ENCODE peak calls at places on chromosomes 2 and 18, in six cellular contexts. K, C, Z, V, S and J are unnamed samples.

GRCh38 chr2:239257511-239257937 is 143.3 kb downstream of the HDAC4 start:
- DNase-seq in K (peak; percentile 78), Z (peak; percentile 67), C (peak; percentile 88), S (peak; percentile 96), V (no peak), J (no peak)

GRCh38 chr2:102276549-102277201 is 34.7 kb upstream of the IL1RL1 start:
- DNase-seq in V (no peak), S (no peak), Z (no peak), K (no peak), C (no peak), J (no peak)

GRCh38 chr2:120576509-120577474 is 158.9 kb upstream of the GLI2 start:
- DNase-seq in S (peak; percentile 16), Z (no peak), K (no peak), C (peak; percentile 65), V (no peak), J (no peak)

GRCh38 chr18:57518533-57518932 is 68.0 kb downstream of the FECH start:
- DNase-seq in V (no peak), C (no peak), K (no peak), Z (no peak), S (no peak), J (no peak)

GRCh38 chr2:183070942-183071844 is 7.4 kb upstream of the DUSP19 start:
- DNase-seq in V (peak; percentile 8), K (no peak), Z (no peak), C (peak; percentile 52), S (peak; percentile 43), J (peak; percentile 58)

GRCh38 chr2:181876614-181877063 is 14.9 kb upstream of the ITPRID2 start:
- DNase-seq in K (peak; percentile 53), Z (peak; percentile 78), S (peak; percentile 68), V (no peak), C (no peak), J (no peak)

GRCh38 chr2:85852979-85853498 is 35.8 kb downstream of the ST3GAL5 start:
- DNase-seq in Z (no peak), S (no peak), V (peak; percentile 67), K (no peak), C (peak; percentile 55), J (no peak)

GRCh38 chr2:43370705-43371104 is 144.3 kb upstream of the ZFP36L2 start:
- DNase-seq in S (no peak), C (peak; percentile 21), V (no peak), K (no peak), Z (no peak), J (no peak)

GRCh38 chr2:240438810-240439697 is 3.6 kb downstream of the GPC1 start:
- DNase-seq in S (no peak), Z (no peak), C (no peak), V (no peak), K (no peak), J (no peak)

GRCh38 chr18:79506191-79507075 is 110.7 kb downstream of the NFATC1 start:
- DNase-seq in Z (no peak), V (no peak), C (peak; percentile 86), K (no peak), S (no peak), J (no peak)

GRCh38 chr18:74994502-74995403 is 214.2 kb downstream of the PTGR3 start:
- DNase-seq in S (peak; percentile 11), K (no peak), C (peak; percentile 13), Z (peak; percentile 48), V (peak; percentile 15), J (no peak)

GRCh38 chr2:10079931-10080535 is at the start of gene CYS1:
- DNase-seq in K (no peak), V (peak; percentile 53), S (no peak), Z (no peak), C (peak; percentile 19), J (peak; percentile 74)

GRCh38 chr2:242011991-242012764 is 142.6 kb downstream of the RTP5 start:
- DNase-seq in C (no peak), S (no peak), V (no peak), K (no peak), Z (no peak), J (no peak)

GRCh38 chr2:47437287-47437686 is 34.3 kb downstream of the MSH2 start:
- DNase-seq in C (peak; percentile 65), K (no peak), V (no peak), Z (peak; percentile 59), S (peak; percentile 47), J (no peak)

GRCh38 chr2:163123526-163123925 is 285.0 kb upstream of the KCNH7 start:
- DNase-seq in C (no peak), S (no peak), V (no peak), Z (no peak), K (no peak), J (no peak)

GRCh38 chr2:203261326-203262159 is 22.7 kb downstream of the CYP20A1 start:
- DNase-seq in C (no peak), Z (no peak), K (no peak), S (no peak), V (no peak), J (no peak)

GRCh38 chr18:61502472-61502871 is 169.2 kb downstream of the CDH20 start:
- DNase-seq in V (peak; percentile 4), C (peak; percentile 63), K (peak; percentile 1), Z (peak; percentile 70), S (peak; percentile 61), J (peak; percentile 68)

GRCh38 chr2:113060396-113060795 is 1.4 kb downstream of the IL36RN start:
- DNase-seq in S (no peak), Z (no peak), V (no peak), K (no peak), C (peak; percentile 14), J (no peak)

GRCh38 chr2:238439093-238439849 is 12.5 kb downstream of the ASB1 start:
- DNase-seq in C (peak; percentile 92), K (peak; percentile 95), Z (peak; percentile 99), V (peak; percentile 56), S (peak; percentile 98), J (no peak)

GRCh38 chr2:170361359-170361936 is 183.5 kb downstream of the MYO3B start:
- DNase-seq in C (peak; percentile 56), K (peak; percentile 16), S (peak; percentile 50), V (peak; percentile 60), Z (peak; percentile 64), J (peak; percentile 70)

GRCh38 chr2:133077259-133077822 is 407.3 kb upstream of the LYPD1 start:
- DNase-seq in K (no peak), V (no peak), C (peak; percentile 43), Z (no peak), S (peak; percentile 58), J (no peak)

GRCh38 chr2:43071629-43072550 is 154.5 kb downstream of the ZFP36L2 start:
- DNase-seq in K (no peak), S (peak; percentile 49), V (no peak), C (peak; percentile 74), Z (no peak), J (no peak)

GRCh38 chr18:71001597-71001996 is 712.8 kb downstream of the SOCS6 start:
- DNase-seq in V (no peak), Z (peak; percentile 12), C (no peak), S (no peak), K (no peak), J (no peak)

GRCh38 chr2:207926133-207927076 is 98.9 kb downstream of the PLEKHM3 start:
- DNase-seq in S (peak; percentile 85), K (peak; percentile 23), V (no peak), C (peak; percentile 89), Z (peak; percentile 18), J (no peak)

GRCh38 chr2:44615950-44616518 is 254.3 kb downstream of the CAMKMT start:
- DNase-seq in K (no peak), S (no peak), Z (no peak), C (peak; percentile 1), V (no peak), J (no peak)

GRCh38 chr2:97673187-97673914 is 3.8 kb downstream of the C2orf92 start:
- DNase-seq in C (no peak), V (peak; percentile 64), Z (no peak), K (no peak), S (peak; percentile 17), J (no peak)

GRCh38 chr18:12862467-12862866 is 21.6 kb downstream of the PTPN2 start:
- DNase-seq in Z (no peak), S (no peak), K (peak; percentile 56), V (no peak), C (no peak), J (no peak)

GRCh38 chr2:199463000-199463692 is 5.4 kb upstream of the SATB2 start:
- DNase-seq in V (peak; percentile 76), S (peak; percentile 47), C (peak; percentile 75), Z (peak; percentile 78), K (no peak), J (peak; percentile 93)

GRCh38 chr2:74099835-74100234 is 47.9 kb downstream of the BOLA3 start:
- DNase-seq in Z (no peak), C (no peak), K (no peak), S (no peak), V (no peak), J (no peak)

GRCh38 chr2:109326306-109326705 is 197.3 kb downstream of the SH3RF3 start:
- DNase-seq in S (no peak), K (no peak), V (no peak), C (no peak), Z (no peak), J (no peak)

GRCh38 chr18:72700961-72701710 is 157.0 kb upstream of the CBLN2 start:
- DNase-seq in Z (peak; percentile 29), C (peak; percentile 17), K (no peak), S (peak; percentile 14), V (no peak), J (no peak)

GRCh38 chr2:65300134-65300771 is 72.6 kb downstream of the ACTR2 start:
- DNase-seq in C (no peak), V (no peak), S (peak; percentile 76), K (no peak), Z (no peak), J (no peak)

GRCh38 chr2:188042412-188042811 is 249.3 kb upstream of the GULP1 start:
- DNase-seq in V (no peak), K (peak; percentile 81), S (peak; percentile 82), Z (peak; percentile 36), C (peak; percentile 18), J (no peak)